ENCODE peak calls at places on chromosomes 13 and 19, in ten cellular contexts. A, C, G, E, N, U, W, D, S and K are unnamed samples.
A peak's percentile ranks its signal among the peaks of the same experiment; 100 is the strongest.

GRCh38 chr19:56995298-56995697 is 124.5 kb upstream of the USP29 start:
- DNase-seq in C (no peak), W (no peak), N (no peak), D (no peak), G (no peak), A (no peak), E (no peak), S (no peak), U (no peak), K (no peak)

GRCh38 chr19:45442927-45443461 is 19.3 kb upstream of the ERCC1 start:
- DNase-seq in G (peak; percentile 66), D (peak; percentile 89), A (no peak), W (no peak), S (peak; percentile 78), E (peak; percentile 41), C (no peak), N (peak; percentile 71), U (no peak), K (peak; percentile 44)

GRCh38 chr13:25910243-25910642 is 141.6 kb downstream of the SHISA2 start:
- DNase-seq in G (no peak), U (no peak), N (no peak), D (no peak), W (no peak), A (no peak), C (peak; percentile 11), E (no peak), S (no peak), K (no peak)

GRCh38 chr13:85140192-85140591 is 659.0 kb downstream of the SLITRK6 start:
- DNase-seq in G (no peak), C (no peak), E (no peak), N (no peak), S (no peak), U (no peak), A (no peak), W (peak; percentile 55), D (no peak), K (no peak)

GRCh38 chr19:18871543-18871942 is 24.4 kb downstream of the CERS1 start:
- DNase-seq in C (no peak), G (no peak), A (no peak), E (no peak), N (no peak), W (no peak), S (no peak), U (no peak), D (no peak), K (no peak)

GRCh38 chr13:41019027-41019487 is at the start of gene ELF1:
- DNase-seq in W (peak; percentile 78), N (peak; percentile 95), D (no peak), C (peak; percentile 74), A (no peak), S (peak; percentile 91), E (peak; percentile 70), U (no peak), G (no peak), K (peak; percentile 95)

GRCh38 chr13:61415749-61416148 is at the start of gene PCDH20:
- DNase-seq in A (no peak), C (no peak), W (no peak), G (no peak), N (no peak), E (no peak), D (no peak), U (no peak), S (no peak), K (no peak)

GRCh38 chr19:45677351-45678230 is 9.6 kb downstream of the GIPR start:
- DNase-seq in G (peak; percentile 77), A (peak; percentile 64), W (peak; percentile 87), E (peak; percentile 57), D (peak; percentile 88), C (peak; percentile 100), N (peak; percentile 92), S (peak; percentile 97), U (no peak), K (peak; percentile 93)

GRCh38 chr19:56707821-56708220 is 36.3 kb upstream of the ZNF835 start:
- DNase-seq in U (no peak), D (no peak), E (no peak), S (no peak), G (no peak), N (no peak), C (no peak), W (no peak), A (no peak), K (no peak)

GRCh38 chr13:114310961-114311360 is 3.3 kb upstream of the CHAMP1 start:
- DNase-seq in A (peak; percentile 10), U (no peak), D (no peak), E (no peak), C (no peak), W (no peak), N (no peak), S (no peak), G (no peak), K (no peak)

GRCh38 chr13:62038214-62038613 is 622.6 kb upstream of the PCDH20 start:
- DNase-seq in S (no peak), A (no peak), G (no peak), U (no peak), W (no peak), D (no peak), C (no peak), E (no peak), N (no peak), K (peak; percentile 29)

GRCh38 chr13:110136660-110137585 is 170.0 kb downstream of the COL4A1 start:
- DNase-seq in C (no peak), U (peak; percentile 91), S (no peak), E (no peak), A (no peak), G (peak; percentile 73), W (no peak), N (no peak), D (no peak), K (peak; percentile 44)

GRCh38 chr13:110140099-110140498 is 166.9 kb downstream of the COL4A1 start:
- DNase-seq in N (no peak), E (no peak), C (no peak), W (no peak), S (no peak), A (no peak), D (no peak), U (peak; percentile 14), G (no peak), K (no peak)

GRCh38 chr13:110137677-110138008 is 169.3 kb downstream of the COL4A1 start:
- DNase-seq in E (no peak), C (peak; percentile 67), D (no peak), A (no peak), G (peak; percentile 75), S (no peak), W (peak; percentile 41), N (peak; percentile 10), U (no peak), K (peak; percentile 69)

GRCh38 chr13:110138700-110139036 is 168.3 kb downstream of the COL4A1 start:
- DNase-seq in E (no peak), C (no peak), U (peak; percentile 91), A (no peak), D (no peak), N (no peak), S (no peak), G (no peak), W (no peak), K (no peak)

DNA sequence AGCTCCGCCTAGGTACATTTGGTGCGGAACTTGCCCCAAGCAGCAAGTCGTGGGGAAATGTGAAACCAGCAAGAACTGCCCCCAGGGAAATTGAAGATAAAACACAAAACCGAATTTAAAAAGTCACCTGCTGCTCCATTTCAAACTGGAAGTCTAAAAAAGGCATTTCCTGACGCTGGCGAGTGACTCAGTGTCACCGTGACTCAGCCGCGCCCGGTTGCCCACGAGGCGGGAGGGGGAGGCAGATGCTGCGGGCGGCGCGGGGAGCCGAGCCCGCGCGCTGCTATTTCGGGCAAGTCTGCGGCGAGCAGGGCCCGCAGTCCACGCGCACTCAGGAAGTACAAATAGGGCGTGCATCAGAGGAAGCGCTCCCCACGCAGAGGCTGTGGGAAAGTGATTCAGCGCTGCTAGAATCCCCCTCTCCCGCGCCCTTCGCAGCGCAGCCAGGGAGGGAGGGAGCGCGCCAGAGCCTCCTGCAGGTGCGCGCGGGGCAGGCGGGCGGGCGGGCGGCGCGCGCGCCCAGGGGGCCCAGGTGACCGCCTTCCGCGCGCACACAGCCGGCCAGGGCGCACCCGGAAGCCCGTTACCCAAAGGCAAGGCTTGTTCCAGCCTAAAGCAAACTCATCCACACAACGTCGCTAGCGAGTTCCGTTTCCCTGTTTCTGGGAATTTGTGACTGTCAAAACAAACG is 168.8 kb downstream of the COL4A1 start:
- DNase-seq in U (peak; percentile 92), E (peak; percentile 83), D (no peak), W (peak; percentile 90), A (peak; percentile 88), C (peak; percentile 74), N (peak; percentile 2), S (peak; percentile 64), G (peak; percentile 83), K (peak; percentile 53)
- TF ChIP-seq CTCF in U (no peak), E (no peak), D (no peak), W (no peak), A (no peak), C (no peak), N (no peak), S (no peak), G (peak; percentile 34), K (no peak)

GRCh38 chr19:46784262-46785053 is 3.9 kb downstream of the SLC1A5 start:
- DNase-seq in C (peak; percentile 77), N (peak; percentile 92), E (peak; percentile 91), A (peak; percentile 81), G (peak; percentile 72), W (peak; percentile 97), D (peak; percentile 90), U (peak; percentile 95), S (peak; percentile 86), K (peak; percentile 90)
- TF ChIP-seq CTCF in C (no peak), N (peak; percentile 77), E (peak; percentile 49), A (no peak), G (no peak), W (no peak), D (no peak), U (no peak), S (peak; percentile 7), K (peak; percentile 17)

GRCh38 chr19:14363203-14364097 is 17.8 kb upstream of the ADGRE5 start:
- DNase-seq in C (peak; percentile 35), G (peak; percentile 91), A (peak; percentile 79), W (peak; percentile 59), U (no peak), S (peak; percentile 85), E (peak; percentile 40), D (peak; percentile 72), N (no peak), K (peak; percentile 63)

GRCh38 chr19:14366529-14366928 is 14.7 kb upstream of the ADGRE5 start:
- DNase-seq in E (peak; percentile 70), D (peak; percentile 73), G (peak; percentile 56), S (peak; percentile 97), W (peak; percentile 94), A (peak; percentile 74), U (peak; percentile 95), N (peak; percentile 89), C (peak; percentile 75), K (peak; percentile 96)

GRCh38 chr19:14367016-14367415 is 14.2 kb upstream of the ADGRE5 start:
- DNase-seq in E (no peak), G (no peak), S (no peak), N (no peak), U (no peak), A (no peak), W (no peak), C (no peak), D (no peak), K (no peak)

GRCh38 chr19:14361824-14362223 is 19.4 kb upstream of the ADGRE5 start:
- DNase-seq in U (no peak), S (peak; percentile 55), C (no peak), N (peak; percentile 57), D (no peak), E (no peak), A (no peak), W (no peak), G (no peak), K (peak; percentile 76)
- TF ChIP-seq CTCF in U (no peak), S (no peak), C (no peak), N (peak; percentile 53), D (no peak), E (peak; percentile 7), A (peak; percentile 6), W (no peak), G (peak; percentile 16), K (peak; percentile 30)

GRCh38 chr13:23087884-23088283 is 92.9 kb upstream of the SGCG start:
- DNase-seq in W (peak; percentile 20), N (peak; percentile 16), A (no peak), G (no peak), D (no peak), C (peak; percentile 41), E (peak; percentile 2), U (no peak), S (no peak), K (peak; percentile 29)
- TF ChIP-seq CTCF in W (peak; percentile 31), N (peak; percentile 76), A (no peak), G (peak; percentile 25), D (peak; percentile 10), C (peak; percentile 25), E (peak; percentile 30), U (no peak), S (no peak), K (peak; percentile 51)